ENCODE peak calls at places on chromosomes 4 and X, in eight cellular contexts. G is suprapubic skin, N is endodermal cell, V is uterus, C is A549, F is DND-41, Z is stomach, Y is fibroblast of lung. O is an unnamed sample. For H3K4me1, the result is how much of the 10 kb centered on the place peaks cover.

GRCh38 chrX:7346021-7346420 is 198.1 kb upstream of the PUDP start:
- DNase-seq in G (no peak), N (no peak), V (no peak), C (no peak), F (no peak), Z (no peak), Y (peak), O (no peak)

GRCh38 chrX:41002021-41002420 is 83.2 kb upstream of the USP9X start:
- DNase-seq in G (no peak), N (no peak), V (no peak), C (peak), F (no peak), Z (no peak), Y (no peak), O (no peak)

GRCh38 chrX:15207384-15207783 is 62.5 kb downstream of the ASB9 start:
- DNase-seq in G (no peak), N (no peak), V (no peak), C (no peak), F (no peak), Z (no peak), Y (no peak), O (no peak)

GRCh38 chr4:163548481-163549243 is 54.2 kb downstream of the TMA16 start:
- DNase-seq in G (no peak), N (no peak), V (no peak), C (peak), F (peak), Z (no peak), Y (peak), O (no peak)

GRCh38 chr4:73603307-73603710 is 16.9 kb downstream of the RASSF6 start:
- DNase-seq in G (no peak), N (no peak), V (no peak), C (peak), F (no peak), Z (peak), Y (peak), O (no peak)

GRCh38 chr4:146333187-146333894 is 119.0 kb downstream of the REELD1 start:
- DNase-seq in G (no peak), N (no peak), V (no peak), C (peak), F (peak), Z (no peak), Y (peak), O (no peak)

GRCh38 chr4:186700746-186701145 is 22.9 kb downstream of the FAT1 start:
- DNase-seq in G (peak), N (no peak), V (peak), C (no peak), F (no peak), Z (no peak), Y (peak), O (peak)

GRCh38 chr4:13445841-13446790 is 38.0 kb downstream of the RAB28 start:
- DNase-seq in G (no peak), N (peak), V (no peak), C (no peak), F (no peak), Z (no peak), Y (no peak), O (no peak)

GRCh38 chr4:185003596-185004351 is 14.5 kb upstream of the HELT start:
- DNase-seq in G (no peak), N (no peak), V (no peak), C (no peak), F (no peak), Z (no peak), Y (no peak), O (no peak)

GRCh38 chr4:71186566-71187398 is 152.0 kb upstream of the SLC4A4 start:
- DNase-seq in G (no peak), N (peak), V (peak), C (peak), F (peak), Z (peak), Y (peak), O (peak)

GRCh38 chr4:156109943-156110925 is 156.6 kb upstream of the CTSO start:
- DNase-seq in G (no peak), N (peak), V (peak), C (peak), F (no peak), Z (no peak), Y (peak), O (no peak)

GRCh38 chrX:48831136-48831908 is 4.1 kb downstream of the PCSK1N start:
- DNase-seq in G (no peak), N (peak), V (no peak), C (no peak), F (no peak), Z (no peak), Y (no peak), O (no peak)

GRCh38 chrX:48829016-48829735 is 2.9 kb downstream of the ERAS start:
- DNase-seq in G (no peak), N (no peak), V (no peak), C (no peak), F (no peak), Z (no peak), Y (no peak), O (no peak)

GRCh38 chrX:48833531-48834138 is 1.8 kb downstream of the PCSK1N start:
- DNase-seq in G (no peak), N (no peak), V (no peak), C (peak), F (no peak), Z (no peak), Y (no peak), O (no peak)

GRCh38 chrX:48834383-48834709 is 1.1 kb downstream of the PCSK1N start:
- DNase-seq in G (no peak), N (no peak), V (no peak), C (peak), F (no peak), Z (no peak), Y (no peak), O (no peak)

DNA sequence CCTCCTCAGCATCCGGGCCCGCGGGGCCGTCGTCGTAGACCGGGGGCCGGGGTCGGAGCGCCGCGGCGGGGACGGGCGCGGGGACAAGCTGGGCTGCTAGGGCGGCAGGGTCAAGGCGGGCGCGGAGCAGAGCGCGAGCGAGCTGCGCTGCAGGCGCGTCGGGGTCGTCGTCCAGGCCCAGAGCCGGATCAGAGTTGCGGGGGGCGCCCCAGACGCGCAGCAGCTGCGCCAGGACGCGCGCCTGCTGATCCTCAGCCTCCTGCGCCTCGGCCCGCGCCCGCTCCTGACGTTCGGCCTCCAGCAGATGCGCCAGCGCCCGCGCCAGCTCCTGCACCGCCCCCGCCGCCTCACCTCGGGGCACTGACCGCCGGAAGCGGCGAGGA is 3.5 kb downstream of the PCSK1N start:
- DNase-seq in G (no peak), N (peak), V (no peak), C (no peak), F (no peak), Z (no peak), Y (no peak), O (no peak)
- H3K4me3 ChIP-seq in G (peak), N (no peak), V (no peak), C (no peak), F (no peak), Z (peak), Y (no peak), O (no peak)

GRCh38 chr4:2291705-2292651 is 30.1 kb upstream of the MXD4 start:
- DNase-seq in G (peak), N (peak), V (peak), C (no peak), F (no peak), Z (no peak), Y (no peak), O (peak)
- H3K27ac ChIP-seq in G (no peak), N (no peak), V (peak), C (no peak), F (peak), Z (no peak), Y (no peak), O (no peak)

DNA sequence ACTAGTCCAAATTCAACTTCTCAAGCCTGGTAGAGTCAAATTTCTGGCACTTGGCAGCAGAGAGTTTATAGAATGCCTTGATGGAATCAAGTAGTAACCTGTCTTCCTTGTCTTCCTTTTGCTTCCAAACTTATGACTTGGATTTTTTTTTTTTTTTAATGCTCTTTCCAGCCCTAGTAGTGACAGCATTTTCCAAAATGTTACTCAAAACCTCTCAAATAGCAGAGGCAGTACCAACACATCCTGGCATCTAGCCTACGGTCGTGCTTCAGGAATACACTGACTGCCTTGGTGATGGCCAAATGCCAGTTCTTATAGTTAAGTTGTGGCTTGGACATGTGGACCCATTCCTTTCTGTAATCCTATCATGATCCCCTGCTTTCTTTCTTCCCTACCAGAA is 46.0 kb downstream of the GALNT7 start:
- DNase-seq in G (no peak), N (no peak), V (no peak), C (no peak), F (no peak), Z (peak), Y (peak), O (no peak)
- H3K4me1 ChIP-seq in G (under half), N (under half), V (under half), C (half or more), F (under half), Z (under half), Y (under half), O (under half)

GRCh38 chr4:123401466-123402175 is 5.0 kb downstream of the SPRY1 start:
- DNase-seq in G (no peak), N (no peak), V (no peak), C (no peak), F (no peak), Z (no peak), Y (no peak), O (no peak)
- H3K4me3 ChIP-seq in G (peak), N (peak), V (peak), C (no peak), F (no peak), Z (peak), Y (peak), O (peak)

GRCh38 chrX:24464836-24465523 is at the start of gene PDK3:
- DNase-seq in G (peak), N (peak), V (peak), C (peak), F (peak), Z (peak), Y (peak), O (peak)
- H3K27ac ChIP-seq in G (peak), N (no peak), V (peak), C (peak), F (peak), Z (peak), Y (no peak), O (peak)

GRCh38 chrX:44876076-44876475 is 3.1 kb downstream of the KDM6A start:
- DNase-seq in G (no peak), N (no peak), V (no peak), C (no peak), F (no peak), Z (no peak), Y (peak), O (no peak)

GRCh38 chrX:44878780-44879179 is 5.8 kb downstream of the KDM6A start:
- DNase-seq in G (no peak), N (no peak), V (no peak), C (no peak), F (no peak), Z (no peak), Y (no peak), O (no peak)

GRCh38 chrX:44875185-44875489 is 2.1 kb downstream of the KDM6A start:
- DNase-seq in G (no peak), N (no peak), V (no peak), C (no peak), F (no peak), Z (no peak), Y (no peak), O (no peak)

GRCh38 chrX:44874481-44875184 is 1.6 kb downstream of the KDM6A start:
- DNase-seq in G (no peak), N (peak), V (no peak), C (peak), F (peak), Z (peak), Y (peak), O (no peak)

DNA sequence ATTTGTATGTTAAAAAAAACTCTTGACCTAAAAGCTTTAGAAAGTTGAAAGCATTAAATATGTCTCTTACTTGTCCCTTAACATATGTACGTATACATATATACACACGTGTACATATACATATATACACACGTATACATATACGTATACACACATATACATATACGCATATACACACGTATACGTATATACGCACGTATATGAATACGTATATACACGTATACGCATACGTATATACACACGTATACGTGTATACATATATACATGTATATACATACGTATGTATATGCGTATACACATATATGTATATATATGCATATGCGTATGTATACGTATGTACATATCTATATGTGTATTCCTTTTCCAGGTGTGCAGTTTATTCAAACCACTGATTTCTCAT is 3.8 kb downstream of the KDM6A start:
- DNase-seq in G (no peak), N (no peak), V (no peak), C (no peak), F (no peak), Z (no peak), Y (no peak), O (no peak)
- H3K4me1 ChIP-seq in G (under half), N (under half), V (under half), C (under half), F (under half), Z (under half), Y (under half), O (under half)

GRCh38 chrX:103741879-103742278 is 31.2 kb downstream of the TMEM31 start:
- DNase-seq in G (no peak), N (no peak), V (no peak), C (no peak), F (no peak), Z (no peak), Y (no peak), O (no peak)

GRCh38 chrX:103747199-103747598 is 29.4 kb upstream of the PLP1 start:
- DNase-seq in G (no peak), N (no peak), V (no peak), C (no peak), F (no peak), Z (no peak), Y (no peak), O (no peak)

GRCh38 chrX:103742339-103742738 is 31.6 kb downstream of the TMEM31 start:
- DNase-seq in G (no peak), N (peak), V (no peak), C (no peak), F (no peak), Z (no peak), Y (no peak), O (no peak)
- H3K4me3 ChIP-seq in G (no peak), N (no peak), V (no peak), C (no peak), F (no peak), Z (no peak), Y (no peak), O (no peak)

DNA sequence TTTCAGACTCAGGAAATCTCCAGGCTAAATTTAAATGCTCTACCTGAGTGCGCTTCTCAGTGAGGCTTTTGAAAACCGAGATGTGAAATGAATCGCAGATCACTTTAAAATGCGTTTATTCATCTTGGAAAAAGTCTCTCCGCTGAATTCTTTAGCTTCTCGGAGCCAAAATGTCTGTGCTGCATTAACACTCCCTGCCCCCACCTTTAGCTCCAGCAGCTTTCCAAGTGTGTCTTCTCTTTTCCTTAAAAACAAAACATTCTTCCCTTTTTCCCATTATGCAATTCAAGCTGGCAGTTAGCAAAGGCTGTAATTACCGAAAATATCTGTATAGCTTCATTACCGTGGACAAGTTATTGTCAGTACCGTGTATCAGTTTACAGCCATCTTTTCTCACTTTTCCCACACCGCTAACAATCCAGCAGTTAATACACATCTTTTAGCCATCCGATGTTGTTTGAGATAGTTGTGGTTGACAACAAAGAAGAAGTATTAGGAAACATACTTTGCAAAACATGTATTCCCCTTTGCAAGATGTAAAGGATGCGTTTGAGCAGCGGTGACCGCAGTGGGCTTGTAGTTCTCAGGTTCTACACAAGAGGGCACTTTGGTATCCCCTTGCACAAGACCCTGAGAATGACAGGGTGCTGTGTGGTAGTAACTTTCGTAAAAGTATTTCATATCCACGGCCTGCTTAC is 136.1 kb upstream of the STX18 start:
- DNase-seq in G (no peak), N (peak), V (peak), C (peak), F (peak), Z (no peak), Y (peak), O (no peak)
- H3K27ac ChIP-seq in G (no peak), N (no peak), V (peak), C (no peak), F (no peak), Z (no peak), Y (no peak), O (no peak)

DNA sequence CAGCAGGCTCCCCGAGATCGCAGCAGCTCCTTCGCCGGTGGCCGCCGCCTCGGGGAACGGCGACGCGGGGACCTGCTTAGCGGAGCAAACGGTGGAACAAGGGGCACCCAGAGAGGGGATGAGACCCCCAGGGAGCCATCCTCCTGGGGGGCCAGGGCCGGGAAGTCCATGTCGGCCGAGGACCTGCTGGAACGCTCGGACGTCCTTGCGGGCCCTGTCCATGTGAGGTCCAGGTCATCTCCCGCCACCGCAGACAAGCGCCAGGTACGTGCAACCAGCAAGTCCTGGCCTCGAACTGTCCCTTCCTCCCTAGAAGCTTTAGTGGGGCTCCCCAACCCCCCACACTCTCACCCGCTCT is 156.3 kb downstream of the SOWAHB start:
- DNase-seq in G (no peak), N (no peak), V (no peak), C (no peak), F (no peak), Z (no peak), Y (no peak), O (no peak)
- H3K4me1 ChIP-seq in G (under half), N (under half), V (under half), C (under half), F (under half), Z (under half), Y (under half), O (half or more)